ENCODE peak calls at places on chromosomes 16 and 17, in nine cellular contexts. F is cardiac fibroblast, H is gastrocnemius medialis, U is transverse colon, Z is K562, Q is AG09309, V is mesenchymal stem cell, C is stomach, G is IMR-90. E is an unnamed sample.

GRCh38 chr17:28532063-28532960 is 20.1 kb downstream of the UNC119 start:
- DNase-seq in F (no peak), H (no peak), U (no peak), Z (no peak), Q (no peak), V (peak; percentile 12), C (no peak), G (peak; percentile 21), E (no peak)

GRCh38 chr17:45761957-45762565 is 22.1 kb upstream of the CRHR1 start:
- DNase-seq in F (no peak), H (no peak), U (no peak), Z (no peak), Q (no peak), V (no peak), C (no peak), G (no peak), E (no peak)

GRCh38 chr16:5670198-5670597 is 572.6 kb upstream of the EEF2KMT start:
- DNase-seq in F (no peak), H (no peak), U (no peak), Z (no peak), Q (no peak), V (no peak), C (no peak), G (no peak), E (no peak)

GRCh38 chr16:80546249-80546648 is 5.5 kb downstream of the DYNLRB2 start:
- DNase-seq in F (no peak), H (no peak), U (no peak), Z (no peak), Q (no peak), V (no peak), C (no peak), G (no peak), E (no peak)

GRCh38 chr17:28317965-28318758 is 838 bp upstream of the TMEM97 start:
- DNase-seq in F (no peak), H (no peak), U (no peak), Z (peak; percentile 58), Q (no peak), V (no peak), C (no peak), G (no peak), E (no peak)

GRCh38 chr17:74442670-74443515 is 11.0 kb downstream of the GPRC5C start:
- DNase-seq in F (peak; percentile 86), H (peak; percentile 79), U (peak; percentile 91), Z (peak; percentile 34), Q (no peak), V (no peak), C (peak; percentile 95), G (no peak), E (no peak)

GRCh38 chr17:17235212-17236174 is 1.5 kb downstream of the FLCN start:
- DNase-seq in F (peak; percentile 9), H (peak; percentile 48), U (no peak), Z (no peak), Q (no peak), V (peak; percentile 49), C (no peak), G (peak; percentile 44), E (no peak)

GRCh38 chr17:27810902-27811557 is 10.7 kb upstream of the NOS2 start:
- DNase-seq in F (no peak), H (no peak), U (no peak), Z (no peak), Q (no peak), V (peak; percentile 57), C (no peak), G (peak; percentile 58), E (no peak)

GRCh38 chr17:496761-497586 is 144.4 kb upstream of the RPH3AL start:
- DNase-seq in F (no peak), H (no peak), U (no peak), Z (no peak), Q (no peak), V (peak; percentile 43), C (no peak), G (peak; percentile 59), E (no peak)

GRCh38 chr17:2485543-2485942 is 26.1 kb downstream of the METTL16 start:
- DNase-seq in F (peak; percentile 57), H (no peak), U (no peak), Z (no peak), Q (no peak), V (no peak), C (no peak), G (no peak), E (no peak)

GRCh38 chr16:14434860-14435259 is 195.2 kb downstream of the PARN start:
- DNase-seq in F (no peak), H (no peak), U (no peak), Z (no peak), Q (no peak), V (no peak), C (no peak), G (no peak), E (no peak)

GRCh38 chr17:39306509-39307212 is 80.9 kb upstream of the STAC2 start:
- DNase-seq in F (peak; percentile 31), H (no peak), U (no peak), Z (no peak), Q (no peak), V (peak; percentile 11), C (no peak), G (peak; percentile 33), E (no peak)

GRCh38 chr17:5703736-5704135 is 119.4 kb upstream of the NLRP1 start:
- DNase-seq in F (no peak), H (no peak), U (no peak), Z (no peak), Q (no peak), V (no peak), C (no peak), G (no peak), E (no peak)

GRCh38 chr17:19384723-19385391 is 2.1 kb downstream of the MFAP4 start:
- DNase-seq in F (peak; percentile 98), H (peak; percentile 65), U (peak; percentile 84), Z (peak; percentile 33), Q (peak; percentile 79), V (peak; percentile 75), C (peak; percentile 76), G (peak; percentile 91), E (peak; percentile 94)

GRCh38 chr17:62675260-62675659 is 47.8 kb downstream of the MRC2 start:
- DNase-seq in F (no peak), H (no peak), U (no peak), Z (no peak), Q (no peak), V (no peak), C (no peak), G (no peak), E (no peak)

GRCh38 chr17:19387921-19388521 is 1.0 kb upstream of the MFAP4 start:
- DNase-seq in F (no peak), H (no peak), U (no peak), Z (no peak), Q (peak; percentile 40), V (peak; percentile 72), C (no peak), G (peak; percentile 76), E (peak; percentile 71)

GRCh38 chr16:53980675-53981074 is 276.7 kb downstream of the FTO start:
- DNase-seq in F (no peak), H (no peak), U (no peak), Z (no peak), Q (no peak), V (no peak), C (no peak), G (peak; percentile 6), E (no peak)

GRCh38 chr16:57803413-57803990 is 1.2 kb upstream of the KIFC3 start:
- DNase-seq in F (peak; percentile 55), H (no peak), U (no peak), Z (peak; percentile 71), Q (no peak), V (peak; percentile 52), C (no peak), G (no peak), E (no peak)
- H3K4me3 ChIP-seq in F (no peak overlapping the region), H (no peak overlapping the region), U (no peak overlapping the region), Z (peak overlapping the region; percentile 61), Q (no peak overlapping the region), V (no peak overlapping the region), C (no peak overlapping the region), G (no peak overlapping the region), E (no peak overlapping the region)

DNA sequence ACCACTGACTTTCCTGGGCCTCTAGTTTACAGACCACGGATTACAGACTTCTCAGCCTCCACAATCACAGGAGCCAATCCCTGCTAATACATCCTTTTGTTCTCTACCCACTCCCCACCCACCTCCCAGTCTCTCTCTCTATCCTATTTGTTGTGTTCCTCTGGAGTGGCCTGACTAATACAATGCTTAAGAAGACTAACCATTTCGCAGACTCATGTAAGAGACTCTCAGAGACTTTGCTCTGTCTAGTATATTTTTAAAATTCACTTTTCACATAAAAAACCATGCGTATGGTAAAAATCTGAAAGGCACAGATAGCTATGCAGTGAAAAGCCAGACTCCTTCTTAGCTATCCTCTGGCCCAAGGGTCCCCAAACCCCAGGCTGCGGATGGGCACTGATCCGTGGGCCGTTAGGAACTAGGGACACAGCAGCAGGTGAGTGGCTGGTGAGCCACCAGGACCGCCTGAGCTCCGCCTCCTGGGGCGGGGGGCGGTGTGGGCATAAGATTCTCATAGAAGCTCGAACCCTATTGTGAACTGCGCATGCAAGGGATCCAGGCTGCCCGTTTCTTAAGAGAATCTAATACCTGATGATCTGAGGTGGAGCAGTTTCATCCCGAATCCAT is 7.6 kb downstream of the PIK3R6 start:
- DNase-seq in F (no peak), H (no peak), U (no peak), Z (no peak), Q (no peak), V (no peak), C (no peak), G (no peak), E (no peak)
- H3K4me3 ChIP-seq in F (no peak overlapping the region), H (no peak overlapping the region), U (no peak overlapping the region), Z (no peak overlapping the region), Q (no peak overlapping the region), V (no peak overlapping the region), C (no peak overlapping the region), G (no peak overlapping the region), E (no peak overlapping the region)

GRCh38 chr16:27775254-27775653 is 225.3 kb downstream of the KATNIP start:
- DNase-seq in F (no peak), H (no peak), U (no peak), Z (no peak), Q (no peak), V (no peak), C (no peak), G (no peak), E (no peak)

GRCh38 chr16:27778171-27778925 is 228.4 kb downstream of the KATNIP start:
- DNase-seq in F (no peak), H (no peak), U (no peak), Z (no peak), Q (no peak), V (no peak), C (no peak), G (no peak), E (no peak)

GRCh38 chr16:27774779-27775178 is 224.8 kb downstream of the KATNIP start:
- DNase-seq in F (no peak), H (no peak), U (no peak), Z (no peak), Q (no peak), V (no peak), C (no peak), G (no peak), E (no peak)

GRCh38 chr16:27777527-27777926 is 227.6 kb downstream of the KATNIP start:
- DNase-seq in F (no peak), H (no peak), U (no peak), Z (no peak), Q (no peak), V (no peak), C (no peak), G (no peak), E (no peak)

GRCh38 chr16:27776556-27776955 is 226.6 kb downstream of the KATNIP start:
- DNase-seq in F (no peak), H (no peak), U (no peak), Z (no peak), Q (no peak), V (no peak), C (no peak), G (no peak), E (no peak)
- H3K4me3 ChIP-seq in F (no peak overlapping the region), H (no peak overlapping the region), U (no peak overlapping the region), Z (no peak overlapping the region), Q (no peak overlapping the region), V (no peak overlapping the region), C (no peak overlapping the region), G (no peak overlapping the region), E (no peak overlapping the region)

GRCh38 chr17:73028311-73028755 is 64.2 kb downstream of the SLC39A11 start:
- DNase-seq in F (peak; percentile 89), H (no peak), U (no peak), Z (no peak), Q (no peak), V (peak; percentile 86), C (no peak), G (peak; percentile 72), E (no peak)
- H3K4me3 ChIP-seq in F (no peak overlapping the region), H (no peak overlapping the region), U (no peak overlapping the region), Z (no peak overlapping the region), Q (no peak overlapping the region), V (no peak overlapping the region), C (no peak overlapping the region), G (no peak overlapping the region), E (no peak overlapping the region)

E was measured in HFF-Myc.